ENCODE peak calls at places on chromosomes 16 and 17, in four cellular contexts. V is tibial artery, U is BE2C, Y is thoracic aorta. P is an unnamed sample.
A peak's percentile ranks its signal among the peaks of the same experiment; 100 is the strongest.

GRCh38 chr16:26198221-26198620 is 506.5 kb downstream of the HS3ST4 start:
- DNase-seq in V (no peak), U (no peak), Y (no peak), P (no peak)

GRCh38 chr17:68346448-68346847 is 55.2 kb downstream of the ARSG start:
- DNase-seq in V (peak; percentile 27), U (no peak), Y (no peak), P (no peak)

GRCh38 chr16:86854895-86855294 is 276.5 kb downstream of the FOXL1 start:
- DNase-seq in U (no peak), Y (no peak), V (no peak), P (no peak)

GRCh38 chr16:48014349-48015135 is 141.3 kb downstream of the ABCC12 start:
- DNase-seq in V (no peak), U (no peak), Y (no peak), P (peak; percentile 35)

GRCh38 chr17:74133726-74134125 is 69.8 kb upstream of the RPL38 start:
- DNase-seq in Y (no peak), V (no peak), U (no peak), P (no peak)

GRCh38 chr17:29037739-29038465 is 5.0 kb upstream of the PIPOX start:
- DNase-seq in V (no peak), Y (no peak), U (no peak), P (no peak)

GRCh38 chr16:17432902-17433576 is 37.7 kb downstream of the XYLT1 start:
- DNase-seq in Y (no peak), V (no peak), U (no peak), P (no peak)

GRCh38 chr17:50147841-50148225 is 2.6 kb downstream of the PPP1R9B start:
- DNase-seq in Y (no peak), U (no peak), V (no peak), P (no peak)

GRCh38 chr17:40485851-40486512 is 15.4 kb downstream of the TNS4 start:
- DNase-seq in V (peak; percentile 72), Y (no peak), U (no peak), P (no peak)

GRCh38 chr16:66064811-66065530 is 301.5 kb upstream of the CDH5 start:
- DNase-seq in Y (no peak), V (no peak), U (no peak), P (no peak)

GRCh38 chr17:38658741-38659345 is 15.9 kb downstream of the EPOP start:
- DNase-seq in U (no peak), V (no peak), Y (no peak), P (peak; percentile 72)

DNA sequence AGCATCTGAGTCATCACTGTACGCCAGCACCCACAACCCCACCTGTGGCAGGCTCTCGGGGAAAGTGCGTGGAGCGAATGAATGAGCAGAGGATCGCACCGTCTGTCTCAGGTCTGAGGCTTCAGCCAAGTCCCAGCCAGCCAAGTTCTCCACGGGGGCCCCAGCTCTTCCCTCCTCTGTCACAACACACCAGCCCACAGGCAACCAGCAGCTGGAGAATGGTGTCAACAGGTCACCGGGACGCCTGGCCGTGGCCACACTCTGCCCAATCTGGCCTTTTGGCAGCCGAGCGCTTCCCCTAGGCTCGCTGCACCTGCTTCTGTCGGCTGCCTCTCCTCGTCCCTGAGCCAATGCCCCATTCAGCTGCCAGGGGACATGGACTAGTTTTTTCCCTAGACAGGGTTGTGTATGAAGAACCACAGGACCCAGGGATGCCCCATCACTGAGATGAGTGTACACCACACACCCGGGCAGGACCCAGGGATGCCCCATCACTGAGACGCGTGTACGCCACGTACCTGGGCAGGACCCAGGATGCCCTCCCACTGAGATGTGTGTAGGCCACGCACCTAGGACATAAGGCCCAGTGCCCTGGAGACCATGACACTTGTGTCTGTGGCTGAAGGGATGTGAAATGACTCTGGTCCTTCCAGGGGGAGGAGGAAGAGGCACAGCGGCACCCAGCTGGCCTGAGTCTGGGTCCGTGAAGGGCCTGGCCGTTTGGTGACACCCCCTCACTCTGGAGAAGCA is 52.8 kb downstream of the ABR start:
- DNase-seq in U (no peak), V (no peak), Y (no peak), P (no peak)
- H3K4me3 ChIP-seq in U (no peak overlapping the region), V (no peak overlapping the region), Y (no peak overlapping the region), P (peak overlapping the region; percentile 55)

GRCh38 chr17:64192588-64192987 is 62.6 kb upstream of the ERN1 start:
- DNase-seq in U (no peak), Y (no peak), V (no peak), P (no peak)
- H3K27me3 ChIP-seq in U (no peaks in the 10 kb centered on the region), Y (no peaks in the 10 kb centered on the region), V (no peaks in the 10 kb centered on the region), P (no peaks in the 10 kb centered on the region)

DNA sequence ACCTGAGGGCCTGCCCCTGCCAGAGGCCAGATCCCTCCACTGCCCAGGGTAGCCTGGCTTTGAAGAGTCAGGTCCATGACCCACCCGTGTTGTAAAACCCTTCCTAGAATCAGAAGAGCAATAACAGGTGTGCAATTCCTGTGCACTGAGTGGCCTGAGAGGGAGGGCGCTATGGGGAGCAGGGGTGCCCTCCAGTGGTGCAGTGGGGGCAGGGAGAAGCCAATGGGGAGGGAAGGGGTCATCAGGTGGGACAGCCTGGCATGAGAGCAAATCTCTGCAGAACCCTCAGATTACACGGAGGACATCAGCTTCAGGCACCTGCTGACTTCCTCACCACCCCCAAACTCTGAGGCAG is 72.9 kb upstream of the ZNF469 start:
- DNase-seq in V (no peak), U (no peak), Y (no peak), P (no peak)
- TF ChIP-seq CTCF in V (no peak), U (peak; percentile 42), Y (no peak), P (no peak)

GRCh38 chr16:71562552-71562951 is 14.3 kb downstream of the TAT start:
- DNase-seq in V (no peak), U (no peak), Y (no peak), P (no peak)

GRCh38 chr16:71567931-71568330 is 9.0 kb downstream of the TAT start:
- DNase-seq in U (no peak), V (no peak), Y (no peak), P (no peak)

GRCh38 chr16:71568541-71568940 is 8.4 kb downstream of the TAT start:
- DNase-seq in Y (no peak), V (no peak), U (no peak), P (no peak)

GRCh38 chr16:71564377-71564967 is 12.4 kb downstream of the TAT start:
- DNase-seq in Y (peak; percentile 52), U (no peak), V (no peak), P (no peak)

GRCh38 chr16:71565812-71566700 is 10.8 kb downstream of the TAT start:
- DNase-seq in Y (no peak), V (no peak), U (no peak), P (no peak)
- H3K4me3 ChIP-seq in Y (peak overlapping the region; percentile 77), V (no peak overlapping the region), U (peak overlapping the region; percentile 66), P (peak overlapping the region; percentile 67)

GRCh38 chr17:58244958-58245357 is 6.6 kb downstream of the LPO start:
- DNase-seq in Y (no peak), V (no peak), U (no peak), P (no peak)
- H3K27me3 ChIP-seq in Y (no peaks in the 10 kb centered on the region), V (no peaks in the 10 kb centered on the region), U (peaks cover 78% of the 10 kb centered on the region), P (no peaks in the 10 kb centered on the region)

GRCh38 chr16:19555938-19556778 is 655 bp downstream of the VPS35L start:
- DNase-seq in Y (no peak), U (peak; percentile 14), V (no peak), P (no peak)
- TF ChIP-seq CTCF in Y (no peak), U (peak; percentile 33), V (no peak), P (no peak)

GRCh38 chr17:63629627-63630026 is 7.4 kb downstream of the MAP3K3 start:
- DNase-seq in V (no peak), U (no peak), Y (no peak), P (no peak)
- H3K4me3 ChIP-seq in V (no peak overlapping the region), U (no peak overlapping the region), Y (no peak overlapping the region), P (no peak overlapping the region)

GRCh38 chr16:799948-800833 is at the start of gene GNG13:
- DNase-seq in U (no peak), Y (no peak), V (no peak), P (no peak)

GRCh38 chr16:801584-802363 is 1.2 kb upstream of the GNG13 start:
- DNase-seq in Y (no peak), U (no peak), V (no peak), P (no peak)

GRCh38 chr16:802461-802860 is 1.9 kb upstream of the GNG13 start:
- DNase-seq in V (no peak), Y (no peak), U (no peak), P (no peak)

GRCh38 chr16:799111-799947 is 1.2 kb downstream of the GNG13 start:
- DNase-seq in Y (no peak), V (no peak), U (no peak), P (no peak)

DNA sequence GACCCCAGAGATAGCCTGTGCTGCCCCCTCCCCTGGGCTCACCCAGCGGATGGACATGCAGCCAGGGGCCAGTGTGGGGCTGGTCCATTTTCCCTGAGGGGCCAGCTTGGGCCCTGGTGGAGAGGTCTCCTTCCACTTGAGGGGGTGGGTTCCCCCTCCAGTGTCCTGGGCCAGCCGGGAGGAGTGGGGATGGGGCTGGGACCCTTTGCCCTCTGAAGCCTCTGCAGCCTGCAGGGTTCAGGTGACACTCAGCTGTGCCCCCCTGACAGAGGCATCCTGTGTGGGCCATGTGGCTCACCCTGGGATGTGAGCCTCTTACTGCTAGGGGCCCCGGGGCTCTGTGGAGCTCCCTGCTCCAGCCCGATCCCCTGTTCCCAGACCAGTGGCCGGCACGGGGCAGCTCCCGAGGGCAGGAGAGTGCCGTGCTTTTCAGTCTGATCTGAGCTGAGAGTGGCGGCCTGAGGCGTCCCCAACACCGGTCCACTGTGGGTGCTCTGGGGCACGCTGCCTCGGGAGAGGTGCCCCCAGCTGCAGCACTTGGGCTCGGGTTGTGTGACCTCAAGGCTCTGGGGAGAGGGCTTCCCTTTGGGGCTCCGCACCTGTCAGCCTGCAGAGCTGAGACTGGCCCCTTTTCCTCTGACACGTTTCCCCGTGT is 427 bp upstream of the GNG13 start:
- DNase-seq in Y (no peak), U (no peak), V (no peak), P (no peak)
- H3K27me3 ChIP-seq in Y (no peaks in the 10 kb centered on the region), U (peaks cover 64% of the 10 kb centered on the region), V (no peaks in the 10 kb centered on the region), P (peaks cover 32% of the 10 kb centered on the region)

GRCh38 chr17:33200587-33200986 is 92.5 kb downstream of the ASIC2 start:
- DNase-seq in V (no peak), Y (no peak), U (no peak), P (no peak)
- TF ChIP-seq CTCF in V (no peak), Y (no peak), U (peak; percentile 14), P (no peak)

P was measured in dorsolateral prefrontal cortex.